ENCODE peak calls at places on chromosomes 4 and X, in nine cellular contexts. B is endodermal cell; X is IMR-90; S is CD8-positive, alpha-beta memory T cell; P is pancreas; L is tibial artery; U is neural progenitor cell; H is right lobe of liver; R is PC-3. E is an unnamed sample. For H3K4me1, the result is how much of the 10 kb centered on the place peaks cover.

GRCh38 chrX:54172455-54172854 is 10.6 kb downstream of the FAM120C start:
- DNase-seq in X (no peak), U (no peak), R (peak), L (no peak), B (no peak), P (no peak), H (no peak), S (no peak), E (no peak)

GRCh38 chr4:60744767-60745166 is 455.4 kb upstream of the ADGRL3 start:
- DNase-seq in R (peak), P (no peak), X (peak), U (peak), L (no peak), S (no peak), H (no peak), B (peak), E (no peak)

GRCh38 chrX:77432998-77433397 is 14.2 kb upstream of the FGF16 start:
- DNase-seq in R (no peak), L (no peak), U (no peak), P (no peak), H (no peak), X (no peak), S (no peak), B (no peak), E (no peak)

GRCh38 chrX:147550217-147550616 is 361.5 kb upstream of the FMR1 start:
- DNase-seq in X (no peak), S (no peak), P (peak), H (no peak), B (peak), U (peak), R (peak), L (no peak), E (no peak)

GRCh38 chr4:102825261-102826071 is 1.9 kb downstream of the UBE2D3 start:
- DNase-seq in U (peak), B (peak), S (no peak), R (peak), P (peak), L (no peak), H (no peak), X (peak), E (no peak)

GRCh38 chr4:128471576-128471975 is 184.0 kb upstream of the PGRMC2 start:
- DNase-seq in H (no peak), S (no peak), X (no peak), B (no peak), P (no peak), L (no peak), U (no peak), R (peak), E (no peak)

GRCh38 chr4:94766856-94767255 is 9.1 kb downstream of the BMPR1B start:
- DNase-seq in H (no peak), R (peak), B (no peak), X (peak), P (no peak), U (no peak), L (no peak), S (no peak), E (no peak)

GRCh38 chr4:5370286-5370685 is 319.0 kb downstream of the STK32B start:
- DNase-seq in S (no peak), L (no peak), P (no peak), R (peak), X (peak), H (no peak), U (no peak), B (no peak), E (no peak)

GRCh38 chr4:19030048-19030447 is 1008.5 kb upstream of the LCORL start:
- DNase-seq in H (no peak), P (no peak), S (no peak), X (peak), U (peak), B (no peak), R (no peak), L (no peak), E (no peak)

GRCh38 chr4:186557486-186557885 is 2.1 kb upstream of the MTNR1A start:
- DNase-seq in P (no peak), S (no peak), H (no peak), R (peak), X (peak), U (no peak), L (no peak), B (peak), E (no peak)

GRCh38 chr4:136369073-136369472 is 1163.2 kb downstream of the PCDH18 start:
- DNase-seq in B (no peak), L (no peak), U (no peak), S (no peak), R (peak), H (no peak), P (no peak), X (peak), E (no peak)

GRCh38 chr4:84091266-84091665 is 407.8 kb downstream of the NKX6-1 start:
- DNase-seq in P (no peak), U (no peak), S (no peak), B (no peak), H (no peak), R (no peak), X (no peak), L (no peak), E (no peak)

DNA sequence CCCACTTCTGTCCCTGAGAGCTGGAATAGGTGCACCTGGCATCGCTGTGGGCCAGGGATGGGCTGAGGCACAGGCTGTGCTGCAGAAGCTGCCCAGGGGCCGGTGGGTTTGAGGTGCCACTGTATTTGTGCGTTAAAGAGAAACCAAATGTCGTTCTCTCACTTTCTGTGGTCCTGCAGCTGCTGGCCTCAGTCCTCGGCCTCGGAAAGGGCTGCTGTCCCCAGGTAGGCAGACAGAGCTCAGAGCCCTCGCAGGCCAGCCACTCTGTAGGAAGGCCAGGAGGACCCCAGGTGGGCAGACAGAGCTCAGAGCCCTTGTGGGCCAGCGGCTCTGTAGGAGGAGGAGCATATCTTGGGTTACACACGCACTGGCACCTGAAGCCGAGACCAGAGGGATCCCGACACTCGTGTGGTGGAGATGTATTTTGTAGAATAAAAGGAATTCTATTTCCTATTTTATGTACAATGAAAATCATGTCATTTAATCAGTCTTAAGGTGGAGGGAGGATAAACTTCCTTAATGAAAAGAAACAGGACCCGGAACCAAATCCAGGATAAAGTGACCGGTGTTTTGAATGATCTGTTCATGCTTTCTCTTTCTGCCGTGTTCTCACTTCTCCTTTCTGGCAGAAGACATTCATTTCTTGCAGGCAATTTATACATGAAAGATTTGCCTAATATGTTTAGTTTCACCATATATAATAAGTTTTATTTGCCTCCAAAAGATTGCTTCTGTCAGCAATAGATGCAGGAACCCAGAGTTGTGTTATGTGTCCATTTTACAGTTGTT is 54.4 kb upstream of the HGFAC start:
- DNase-seq in H (no peak), R (no peak), P (no peak), L (no peak), S (no peak), X (no peak), B (peak), U (no peak), E (peak)
- H3K4me1 ChIP-seq in H (under half), R (under half), P (under half), L (under half), S (under half), X (under half), B (under half), U (half or more), E (half or more)

DNA sequence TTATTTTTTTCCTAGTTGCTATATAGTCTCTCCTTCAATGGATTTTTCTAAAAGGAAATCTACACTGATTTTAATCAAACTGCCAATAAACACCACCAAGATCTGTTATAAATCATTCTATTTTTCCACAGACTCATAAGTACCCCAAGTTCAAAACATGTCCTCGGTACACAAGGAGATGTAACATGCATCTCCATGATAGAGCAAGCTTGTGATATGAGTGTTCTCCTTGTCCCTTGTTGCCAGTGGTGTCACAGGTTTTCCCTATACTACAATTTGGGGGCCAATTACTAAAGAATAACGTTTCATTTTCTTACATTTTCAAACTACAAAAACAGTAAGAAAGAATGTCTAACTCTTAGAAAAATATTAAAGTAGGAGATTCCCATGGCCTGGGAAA is 491 bp downstream of the ARHGEF6 start:
- DNase-seq in L (no peak), H (no peak), P (no peak), X (no peak), B (no peak), U (no peak), R (no peak), S (no peak), E (no peak)
- H3K4me3 ChIP-seq in L (peak), H (peak), P (no peak), X (no peak), B (no peak), U (no peak), R (peak), S (peak), E (peak)

GRCh38 chr4:8438743-8439142 is 1.8 kb downstream of the ACOX3 start:
- DNase-seq in P (no peak), R (no peak), X (no peak), U (no peak), L (no peak), B (no peak), H (no peak), S (no peak), E (no peak)
- H3K4me1 ChIP-seq in P (under half), R (under half), X (under half), U (under half), L (under half), B (under half), H (under half), S (under half), E (half or more)

DNA sequence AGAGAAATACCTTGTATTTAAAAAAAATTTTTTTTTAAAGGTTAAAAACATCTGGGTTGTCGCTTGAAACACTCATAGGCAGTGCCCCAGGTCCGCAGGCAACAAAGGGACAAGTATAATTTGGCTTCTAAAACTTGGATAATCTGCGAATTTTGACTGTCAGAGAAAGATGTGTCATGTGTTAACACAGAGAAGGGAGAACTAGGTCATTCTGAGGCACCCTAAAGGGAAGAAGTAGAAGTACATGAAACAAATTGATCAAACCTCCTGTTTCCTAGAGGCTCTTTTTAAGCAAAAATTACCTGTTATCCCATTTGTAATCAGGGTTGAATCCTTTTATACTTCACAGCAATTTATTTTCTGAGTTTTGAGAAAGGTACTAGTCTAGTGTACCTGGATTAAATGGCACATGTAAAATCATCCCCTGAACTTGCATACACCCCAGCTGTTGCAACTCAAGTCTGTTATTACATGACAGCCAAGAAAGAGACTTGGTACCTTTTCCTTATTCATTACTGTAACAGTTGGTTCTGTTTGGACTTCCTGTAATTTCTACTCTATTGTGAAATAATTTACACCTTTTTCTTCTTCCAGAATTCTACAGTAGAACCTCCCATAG is 1.7 kb downstream of the SRD5A3 start:
- DNase-seq in X (no peak), R (peak), L (no peak), P (no peak), H (no peak), B (no peak), U (no peak), S (no peak), E (no peak)
- H3K4me3 ChIP-seq in X (no peak), R (peak), L (no peak), P (no peak), H (no peak), B (no peak), U (no peak), S (no peak), E (no peak)

GRCh38 chr4:168489616-168490015 is 7.2 kb upstream of the PALLD start:
- DNase-seq in U (no peak), S (no peak), P (no peak), B (no peak), X (no peak), R (no peak), H (no peak), L (no peak), E (no peak)

GRCh38 chr4:168487821-168488162 is 7.5 kb upstream of the DDX60L start:
- DNase-seq in U (no peak), B (no peak), R (no peak), H (no peak), S (no peak), P (no peak), X (no peak), L (no peak), E (no peak)

GRCh38 chr4:168488800-168489404 is 8.0 kb upstream of the PALLD start:
- DNase-seq in L (no peak), S (no peak), R (no peak), X (no peak), B (no peak), P (no peak), H (no peak), U (no peak), E (no peak)

GRCh38 chr4:168486961-168487820 is 6.9 kb upstream of the DDX60L start:
- DNase-seq in U (no peak), X (peak), L (no peak), S (no peak), B (no peak), R (peak), P (no peak), H (no peak), E (no peak)

DNA sequence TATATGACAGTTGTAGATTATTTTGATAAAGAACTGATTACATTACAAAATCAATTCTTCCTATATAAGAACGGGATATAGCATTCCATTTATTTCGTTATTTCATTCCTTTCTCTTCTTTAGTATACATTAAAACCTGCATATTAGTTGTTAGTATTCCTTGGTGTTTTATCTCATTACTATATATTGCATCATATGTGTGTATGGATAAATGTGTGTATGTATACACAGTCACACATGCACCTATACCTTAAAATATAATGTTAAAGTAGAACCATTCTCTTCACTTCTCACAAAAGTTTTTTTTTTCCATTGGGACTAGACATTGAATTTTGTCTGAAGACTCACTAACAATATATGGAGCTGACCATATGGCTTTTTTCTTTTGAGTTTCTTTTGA is 5.3 kb upstream of the PALLD start:
- DNase-seq in S (no peak), H (no peak), X (no peak), U (no peak), L (no peak), P (no peak), R (no peak), B (no peak), E (no peak)
- H3K4me1 ChIP-seq in S (under half), H (under half), X (under half), U (under half), L (under half), P (under half), R (under half), B (under half), E (under half)

DNA sequence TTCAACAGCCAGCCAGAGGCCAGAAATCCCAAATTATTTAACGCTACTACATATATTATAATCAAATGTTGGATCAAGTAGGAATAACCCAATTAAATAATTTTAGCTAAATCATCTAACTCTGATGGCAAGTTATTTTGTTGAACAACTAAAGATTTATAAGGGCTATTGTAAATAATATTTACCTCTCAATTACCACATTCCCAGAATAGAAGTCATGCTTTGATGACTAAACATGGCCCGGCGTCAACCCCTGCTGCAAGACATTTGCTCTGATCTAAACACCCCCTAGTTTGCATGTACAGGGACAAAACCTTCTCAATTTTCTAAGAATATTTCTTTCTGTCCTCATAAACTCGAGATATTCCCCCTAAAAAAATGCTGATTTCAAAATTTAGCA is 14.2 kb downstream of the VEGFC start:
- DNase-seq in B (no peak), S (no peak), L (no peak), H (no peak), X (peak), U (no peak), P (no peak), R (peak), E (no peak)
- H3K4me3 ChIP-seq in B (no peak), S (no peak), L (no peak), H (no peak), X (no peak), U (no peak), P (no peak), R (peak), E (no peak)

GRCh38 chr4:82892467-82892802 is 1.5 kb upstream of the SEC31A start:
- DNase-seq in B (no peak), U (no peak), S (no peak), R (no peak), X (no peak), H (no peak), P (no peak), L (no peak), E (no peak)
- H3K4me1 ChIP-seq in B (under half), U (under half), S (under half), R (under half), X (under half), H (under half), P (under half), L (under half), E (under half)

GRCh38 chr4:183634086-183634485 is 24.9 kb downstream of the RWDD4 start:
- DNase-seq in L (no peak), X (peak), B (no peak), R (no peak), U (no peak), S (no peak), H (no peak), P (no peak), E (no peak)

GRCh38 chr4:183635737-183636136 is 23.2 kb downstream of the RWDD4 start:
- DNase-seq in U (no peak), H (no peak), S (no peak), P (no peak), L (no peak), R (no peak), B (no peak), X (no peak), E (no peak)

GRCh38 chr4:183636488-183636887 is 22.5 kb downstream of the RWDD4 start:
- DNase-seq in X (no peak), R (peak), U (no peak), S (no peak), B (peak), P (no peak), L (no peak), H (no peak), E (no peak)

GRCh38 chr4:183636923-183637322 is 22.1 kb downstream of the RWDD4 start:
- DNase-seq in H (no peak), B (no peak), L (no peak), S (no peak), U (no peak), P (peak), R (peak), X (peak), E (no peak)

GRCh38 chr4:183635333-183635732 is 23.7 kb downstream of the RWDD4 start:
- DNase-seq in U (peak), S (no peak), L (no peak), R (no peak), P (no peak), B (peak), X (no peak), H (no peak), E (no peak)
- H3K4me3 ChIP-seq in U (no peak), S (no peak), L (no peak), R (no peak), P (no peak), B (no peak), X (no peak), H (no peak), E (no peak)

DNA sequence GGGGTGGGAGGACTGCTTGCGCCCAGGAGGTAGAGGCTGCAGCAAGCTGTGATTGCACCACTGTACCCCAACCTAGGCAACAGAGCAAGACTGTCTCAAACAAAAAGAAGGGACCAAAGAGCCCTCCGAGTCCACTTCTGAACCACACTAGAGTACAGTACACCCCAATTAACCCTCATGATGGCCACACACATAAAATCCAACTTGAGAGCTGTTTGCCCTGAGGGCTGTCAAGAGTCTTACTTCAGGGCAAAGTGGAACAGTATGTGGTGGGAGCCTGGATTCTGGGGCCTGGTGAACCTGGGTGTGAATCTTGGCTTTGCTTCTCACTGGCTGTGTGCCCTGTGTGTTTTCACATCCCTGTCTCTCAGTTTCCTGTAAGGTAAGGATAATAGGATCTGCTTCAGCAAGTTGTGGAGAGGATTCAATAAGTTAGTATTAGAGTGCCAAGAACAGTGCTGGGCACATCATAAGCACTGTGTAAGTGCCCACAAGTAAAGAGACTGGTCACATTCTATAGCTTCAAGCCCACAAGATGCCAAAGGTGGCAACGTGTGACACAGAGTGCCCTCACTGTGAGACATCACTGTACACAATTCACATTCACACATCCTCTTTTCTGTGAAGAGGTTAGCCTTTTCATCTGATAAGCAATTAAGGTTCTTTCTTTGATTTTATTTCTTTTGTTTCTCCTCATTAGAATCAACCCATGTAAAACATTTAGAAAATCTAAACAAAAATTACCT is 52.1 kb downstream of the LEF1 start:
- DNase-seq in S (no peak), P (no peak), B (no peak), R (no peak), H (no peak), L (no peak), X (no peak), U (no peak), E (no peak)
- H3K4me1 ChIP-seq in S (half or more), P (under half), B (under half), R (under half), H (under half), L (under half), X (under half), U (under half), E (under half)

E was measured in lower lobe of right lung.